ENCODE peak calls at places on chromosomes 7 and 10, in six cellular contexts. Y is MV-4-11; J is ecto neural progenitor cell; Q is stimulated activated CD4-positive, alpha-beta T cell treated with anti-CD3 and anti-CD28 coated beads, Interleukin-12 subunit alpha, Interleukin-12 subunit beta, amount 100 ng/mL, for 4 hours; A is H7; B is left ventricle myocardium superior. X is an unnamed sample.
A peak's percentile ranks its signal among the peaks of the same experiment; 100 is the strongest.

GRCh38 chr7:157712666-157713235 is 375.9 kb downstream of the DNAJB6 start:
- DNase-seq in B (no peak), Y (peak; percentile 80), A (peak; percentile 62), Q (no peak), J (peak; percentile 44), X (no peak)

GRCh38 chr7:14228341-14228740 is 238.9 kb upstream of the ETV1 start:
- DNase-seq in B (no peak), A (no peak), Y (no peak), J (no peak), Q (no peak), X (no peak)

GRCh38 chr7:132739271-132739955 is 163.1 kb upstream of the PLXNA4 start:
- DNase-seq in Q (no peak), B (no peak), J (no peak), Y (peak; percentile 47), A (no peak), X (no peak)

GRCh38 chr10:128646956-128647355 is 520.7 kb upstream of the MKI67 start:
- DNase-seq in Q (no peak), J (no peak), Y (no peak), A (no peak), B (no peak), X (no peak)

GRCh38 chr7:134729895-134730294 is 49.5 kb upstream of the CALD1 start:
- DNase-seq in Q (no peak), A (no peak), B (no peak), J (no peak), Y (no peak), X (no peak)

GRCh38 chr10:35349389-35349915 is 13.1 kb downstream of the CCNY start:
- DNase-seq in A (no peak), B (no peak), Y (no peak), J (no peak), Q (no peak), X (no peak)

GRCh38 chr7:76057103-76057812 is 9.4 kb downstream of the MDH2 start:
- DNase-seq in A (no peak), J (no peak), Q (no peak), Y (no peak), B (no peak), X (no peak)

GRCh38 chr7:727104-727805 is at the start of gene PRKAR1B:
- DNase-seq in Y (no peak), J (peak; percentile 48), A (peak; percentile 95), B (peak; percentile 47), Q (peak; percentile 61), X (no peak)